ENCODE peak calls at places on chromosome 12, in ten cellular contexts. Z, H, D, X, O, K, I, W, L and Q are unnamed samples.

GRCh38 chr12:48183876-48184548 is 568 bp downstream of the CCDC184 start:
- DNase-seq in Z (peak), H (no peak), D (no peak), X (no peak), O (no peak), K (no peak), I (no peak), W (no peak), L (no peak), Q (no peak)

GRCh38 chr12:101459642-101460346 is 15.3 kb upstream of the SPIC start:
- DNase-seq in Z (no peak), H (no peak), D (peak), X (no peak), O (no peak), K (peak), I (no peak), W (no peak), L (peak), Q (no peak)

GRCh38 chr12:122866950-122867607 is 28.8 kb downstream of the VPS37B start:
- DNase-seq in Z (no peak), H (no peak), D (no peak), X (no peak), O (peak), K (no peak), I (no peak), W (no peak), L (no peak), Q (peak)

GRCh38 chr12:109346920-109347319 is 780 bp upstream of the MYO1H start:
- DNase-seq in Z (no peak), H (no peak), D (no peak), X (no peak), O (no peak), K (no peak), I (peak), W (no peak), L (no peak), Q (no peak)

GRCh38 chr12:113359939-113360748 is 1.8 kb downstream of the PLBD2 start:
- DNase-seq in Z (no peak), H (no peak), D (no peak), X (no peak), O (no peak), K (no peak), I (no peak), W (no peak), L (peak), Q (no peak)

GRCh38 chr12:31954925-31955678 is 4.1 kb upstream of the RESF1 start:
- DNase-seq in Z (no peak), H (no peak), D (no peak), X (no peak), O (no peak), K (no peak), I (no peak), W (no peak), L (no peak), Q (no peak)

GRCh38 chr12:55797068-55797467 is 20.5 kb downstream of the SARNP start:
- DNase-seq in Z (peak), H (peak), D (peak), X (no peak), O (no peak), K (no peak), I (peak), W (no peak), L (peak), Q (no peak)

GRCh38 chr12:79838359-79838758 is 96.5 kb downstream of the PPP1R12A start:
- DNase-seq in Z (no peak), H (no peak), D (no peak), X (no peak), O (no peak), K (no peak), I (no peak), W (no peak), L (no peak), Q (no peak)

GRCh38 chr12:10169094-10169493 is 2.8 kb downstream of the OLR1 start:
- DNase-seq in Z (no peak), H (no peak), D (no peak), X (no peak), O (no peak), K (no peak), I (no peak), W (no peak), L (no peak), Q (no peak)

GRCh38 chr12:49231881-49232650 is 32.8 kb upstream of the TUBA1C start:
- DNase-seq in Z (no peak), H (no peak), D (peak), X (no peak), O (no peak), K (no peak), I (no peak), W (no peak), L (no peak), Q (no peak)